ENCODE peak calls at places on chromosomes 1 and 21, in six cellular contexts. Q is ecto neural progenitor cell; O is H4; R is CD4-positive, alpha-beta T cell; V is OCI-M1; S is NCI-H1694. U is an unnamed sample.

GRCh38 chr21:42089093-42089631 is 18.0 kb downstream of the UMODL1 start:
- DNase-seq in Q (no peak), O (no peak), R (no peak), V (no peak), S (no peak), U (no peak)

GRCh38 chr1:85240174-85240601 is 19.3 kb downstream of the C1orf52 start:
- DNase-seq in Q (no peak), O (no peak), R (no peak), V (peak; percentile 67), S (peak; percentile 35), U (no peak)

GRCh38 chr1:112971006-112971405 is 15.0 kb upstream of the SLC16A1 start:
- DNase-seq in Q (no peak), O (no peak), R (no peak), V (no peak), S (no peak), U (no peak)

GRCh38 chr1:37795340-37796110 is 1.9 kb downstream of the MANEAL start:
- DNase-seq in Q (peak; percentile 87), O (no peak), R (no peak), V (peak; percentile 56), S (no peak), U (peak; percentile 38)

GRCh38 chr1:55716151-55716550 is 501.0 kb upstream of the USP24 start:
- DNase-seq in Q (no peak), O (no peak), R (no peak), V (no peak), S (no peak), U (no peak)

GRCh38 chr1:226195144-226195543 is 8.6 kb upstream of the ACBD3 start:
- DNase-seq in Q (no peak), O (no peak), R (no peak), V (no peak), S (peak; percentile 51), U (peak; percentile 27)

GRCh38 chr1:228374711-228375577 is 31.7 kb downstream of the TRIM11 start:
- DNase-seq in Q (no peak), O (no peak), R (no peak), V (no peak), S (no peak), U (no peak)

GRCh38 chr1:244106837-244107491 is 55.9 kb downstream of the ZBTB18 start:
- DNase-seq in Q (no peak), O (no peak), R (no peak), V (no peak), S (no peak), U (no peak)

GRCh38 chr1:77473690-77474089 is 191.9 kb downstream of the AK5 start:
- DNase-seq in Q (no peak), O (peak; percentile 67), R (no peak), V (no peak), S (no peak), U (no peak)

GRCh38 chr1:183411091-183411490 is 7.1 kb downstream of the NMNAT2 start:
- DNase-seq in Q (no peak), O (no peak), R (no peak), V (no peak), S (no peak), U (peak; percentile 11)

GRCh38 chr1:216771922-216772321 is 48.7 kb upstream of the ESRRG start:
- DNase-seq in Q (no peak), O (no peak), R (no peak), V (no peak), S (no peak), U (no peak)

GRCh38 chr1:2300851-2301606 is 72.9 kb downstream of the SKI start:
- DNase-seq in Q (no peak), O (no peak), R (peak; percentile 92), V (peak; percentile 69), S (no peak), U (peak; percentile 60)

GRCh38 chr1:170221031-170221430 is 75.3 kb downstream of the NTMT2 start:
- DNase-seq in Q (no peak), O (no peak), R (no peak), V (no peak), S (no peak), U (no peak)

GRCh38 chr1:70504821-70505193 is 93.7 kb downstream of the CTH start:
- DNase-seq in Q (no peak), O (no peak), R (no peak), V (no peak), S (no peak), U (no peak)

GRCh38 chr1:96698332-96698983 is 23.1 kb upstream of the PTBP2 start:
- DNase-seq in Q (no peak), O (peak; percentile 34), R (no peak), V (no peak), S (no peak), U (no peak)

GRCh38 chr21:44333701-44334636 is 5.2 kb downstream of the CFAP410 start:
- DNase-seq in Q (no peak), O (no peak), R (no peak), V (no peak), S (no peak), U (no peak)

U was measured in Karpas-422.